ENCODE peak calls at places on chromosomes 6 and 20, in five cellular contexts. Y, S, X, U and C are unnamed samples.
A peak's percentile ranks its signal among the peaks of the same experiment; 100 is the strongest.

GRCh38 chr6:44256291-44257006 is 879 bp downstream of the SLC35B2 start:
- DNase-seq in X (no peak), S (no peak), U (no peak), Y (peak; percentile 38), C (no peak)

GRCh38 chr6:107977283-107977682 is 19.3 kb upstream of the SEC63 start:
- DNase-seq in Y (no peak), U (no peak), S (no peak), X (no peak), C (no peak)

GRCh38 chr20:14997791-14998190 is 660.4 kb upstream of the FLRT3 start:
- DNase-seq in S (no peak), U (no peak), Y (no peak), X (no peak), C (no peak)

GRCh38 chr6:46749731-46750130 is 3.0 kb downstream of the ANKRD66 start:
- DNase-seq in X (no peak), S (no peak), Y (no peak), U (no peak), C (no peak)

GRCh38 chr6:73308712-73309533 is 45.2 kb downstream of the DPPA5 start:
- DNase-seq in S (no peak), Y (no peak), X (peak; percentile 68), U (no peak), C (no peak)

GRCh38 chr20:50415031-50415515 is 95.1 kb upstream of the PTPN1 start:
- DNase-seq in Y (no peak), U (no peak), S (no peak), X (no peak), C (peak; percentile 57)

GRCh38 chr6:87722831-87723726 is 21.0 kb upstream of the AKIRIN2 start:
- DNase-seq in Y (peak; percentile 41), U (no peak), X (peak; percentile 75), S (no peak), C (peak; percentile 84)

GRCh38 chr6:157911278-157911677 is 70.4 kb upstream of the SYNJ2 start:
- DNase-seq in Y (no peak), U (no peak), X (no peak), S (no peak), C (no peak)

GRCh38 chr6:125670586-125670985 is 78.8 kb upstream of the HEY2 start:
- DNase-seq in S (no peak), X (no peak), U (no peak), Y (no peak), C (peak; percentile 78)

GRCh38 chr20:25551413-25552210 is 33.7 kb downstream of the NINL start:
- DNase-seq in S (no peak), U (no peak), Y (no peak), X (no peak), C (no peak)

GRCh38 chr20:38173237-38174156 is 8.4 kb upstream of the TGM2 start:
- DNase-seq in X (peak; percentile 47), Y (no peak), U (no peak), S (no peak), C (no peak)

GRCh38 chr6:148681666-148682065 is 65.2 kb upstream of the UST start:
- DNase-seq in S (no peak), X (no peak), U (no peak), Y (no peak), C (no peak)

GRCh38 chr6:140977425-140977824 is 1155.3 kb upstream of the GJE1 start:
- DNase-seq in Y (no peak), U (no peak), X (no peak), S (no peak), C (no peak)

GRCh38 chr6:36625161-36625919 is 31.2 kb downstream of the SRSF3 start:
- DNase-seq in X (no peak), Y (peak; percentile 8), U (peak; percentile 37), S (no peak), C (no peak)

DNA sequence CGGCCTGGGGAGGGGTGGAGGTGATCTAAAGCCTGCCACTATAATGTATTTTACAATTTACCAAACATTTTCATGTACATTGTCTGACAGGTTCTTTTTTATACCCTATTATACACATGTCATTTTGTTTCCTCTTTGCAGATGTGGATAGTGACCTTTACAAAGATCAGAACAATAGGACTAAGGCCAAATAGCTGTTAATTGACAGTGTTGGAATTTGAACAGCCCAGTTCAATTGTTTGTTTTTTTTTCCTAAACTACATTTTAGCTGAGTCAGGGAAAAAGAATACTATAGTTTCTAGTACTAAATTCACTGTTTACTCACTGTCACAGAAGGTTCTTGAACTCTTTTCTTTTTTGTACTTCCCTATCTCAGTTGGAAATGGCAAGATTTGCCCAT is 40.2 kb downstream of the PGM3 start:
- DNase-seq in S (no peak), Y (no peak), X (no peak), U (no peak), C (no peak)
- H3K4me1 ChIP-seq in S (no peaks in the 10 kb centered on the region), Y (no peaks in the 10 kb centered on the region), X (no peaks in the 10 kb centered on the region), U (no peaks in the 10 kb centered on the region), C (no peaks in the 10 kb centered on the region)

DNA sequence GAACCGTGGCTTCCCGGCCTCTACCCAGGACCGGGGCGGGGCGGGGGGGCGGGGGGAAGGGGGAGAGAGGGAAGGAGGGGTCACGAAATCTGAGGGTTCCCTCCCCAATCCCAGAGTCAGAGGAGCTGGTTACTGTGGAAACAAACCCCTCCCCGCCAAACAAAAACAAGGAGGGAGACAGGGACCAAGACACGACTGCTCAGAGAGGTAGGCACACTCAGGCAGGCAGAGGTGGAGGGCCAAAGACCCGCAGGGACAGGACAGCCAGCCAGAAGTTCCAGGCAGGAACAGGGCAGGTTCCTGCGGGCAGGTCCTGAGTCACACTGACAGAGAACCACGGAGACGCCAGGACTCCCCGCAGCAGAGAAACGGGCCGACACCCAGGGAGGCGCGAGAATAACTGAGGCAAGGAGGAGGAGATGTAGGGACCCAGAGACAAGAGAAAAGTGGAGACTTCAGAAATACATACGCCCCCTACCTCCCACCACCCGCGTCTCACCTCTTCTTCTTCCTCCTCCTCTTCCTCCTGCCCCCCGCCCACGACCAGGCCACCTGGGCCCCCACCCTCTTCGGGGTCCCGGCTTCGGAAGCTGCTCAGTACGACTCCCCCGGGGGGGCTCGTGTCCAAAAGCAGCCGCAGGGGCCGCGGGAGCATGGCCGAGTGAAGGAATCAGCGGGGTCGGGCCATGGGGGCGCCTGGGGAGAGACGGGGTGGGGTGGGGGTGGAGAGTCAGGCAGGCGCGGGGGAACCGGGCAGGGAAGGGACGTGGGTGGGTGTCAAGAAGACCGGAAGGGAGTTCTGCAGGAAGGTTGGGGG is 578 bp downstream of the RGL2 start:
- DNase-seq in U (peak; percentile 87), Y (peak; percentile 82), S (peak; percentile 88), X (peak; percentile 91), C (peak; percentile 71)
- TF ChIP-seq POLR2A in U (no peak), Y (peak; percentile 59), S (peak; percentile 45), X (peak; percentile 79), C (no peak)

DNA sequence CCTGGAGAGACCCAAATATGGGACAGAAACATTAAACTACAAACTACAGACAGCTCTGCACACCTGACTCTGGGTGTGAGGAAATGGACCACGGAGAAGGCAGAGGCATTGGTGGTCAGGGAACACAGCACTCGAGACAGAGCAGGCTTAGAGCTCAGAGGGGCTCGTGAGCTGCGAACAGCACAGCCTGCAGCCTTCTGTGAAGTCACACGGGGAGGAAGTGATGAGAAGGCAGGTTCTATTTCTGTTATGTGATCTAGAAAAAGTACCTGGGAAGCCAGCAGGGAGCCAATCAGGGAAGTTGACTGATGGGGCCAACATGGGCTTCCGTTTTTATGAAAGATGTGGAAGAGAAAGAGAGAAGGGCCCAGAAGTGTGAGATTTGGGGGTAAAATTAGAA is 88.9 kb upstream of the SNAP25 start:
- DNase-seq in U (no peak), S (no peak), X (no peak), Y (no peak), C (no peak)
- H3K27ac ChIP-seq in U (no peak overlapping the region), S (no peak overlapping the region), X (no peak overlapping the region), Y (no peak overlapping the region), C (no peak overlapping the region)

GRCh38 chr20:8808180-8808535 is 260.7 kb upstream of the PLCB4 start:
- DNase-seq in X (no peak), Y (no peak), U (no peak), S (no peak), C (no peak)
- H3K4me1 ChIP-seq in X (no peaks in the 10 kb centered on the region), Y (peaks cover 5% of the 10 kb centered on the region), U (no peaks in the 10 kb centered on the region), S (no peaks in the 10 kb centered on the region), C (no peaks in the 10 kb centered on the region)

GRCh38 chr6:42550277-42550676 is 13.6 kb upstream of the UBR2 start:
- DNase-seq in U (no peak), S (no peak), Y (no peak), X (no peak), C (no peak)

GRCh38 chr6:42545226-42545773 is 18.5 kb upstream of the UBR2 start:
- DNase-seq in Y (no peak), S (no peak), X (no peak), U (no peak), C (no peak)

GRCh38 chr6:42552380-42552779 is 11.4 kb upstream of the UBR2 start:
- DNase-seq in S (no peak), Y (no peak), X (no peak), U (no peak), C (no peak)

GRCh38 chr6:42551202-42551601 is 12.6 kb upstream of the UBR2 start:
- DNase-seq in Y (no peak), X (no peak), U (no peak), S (no peak), C (no peak)

DNA sequence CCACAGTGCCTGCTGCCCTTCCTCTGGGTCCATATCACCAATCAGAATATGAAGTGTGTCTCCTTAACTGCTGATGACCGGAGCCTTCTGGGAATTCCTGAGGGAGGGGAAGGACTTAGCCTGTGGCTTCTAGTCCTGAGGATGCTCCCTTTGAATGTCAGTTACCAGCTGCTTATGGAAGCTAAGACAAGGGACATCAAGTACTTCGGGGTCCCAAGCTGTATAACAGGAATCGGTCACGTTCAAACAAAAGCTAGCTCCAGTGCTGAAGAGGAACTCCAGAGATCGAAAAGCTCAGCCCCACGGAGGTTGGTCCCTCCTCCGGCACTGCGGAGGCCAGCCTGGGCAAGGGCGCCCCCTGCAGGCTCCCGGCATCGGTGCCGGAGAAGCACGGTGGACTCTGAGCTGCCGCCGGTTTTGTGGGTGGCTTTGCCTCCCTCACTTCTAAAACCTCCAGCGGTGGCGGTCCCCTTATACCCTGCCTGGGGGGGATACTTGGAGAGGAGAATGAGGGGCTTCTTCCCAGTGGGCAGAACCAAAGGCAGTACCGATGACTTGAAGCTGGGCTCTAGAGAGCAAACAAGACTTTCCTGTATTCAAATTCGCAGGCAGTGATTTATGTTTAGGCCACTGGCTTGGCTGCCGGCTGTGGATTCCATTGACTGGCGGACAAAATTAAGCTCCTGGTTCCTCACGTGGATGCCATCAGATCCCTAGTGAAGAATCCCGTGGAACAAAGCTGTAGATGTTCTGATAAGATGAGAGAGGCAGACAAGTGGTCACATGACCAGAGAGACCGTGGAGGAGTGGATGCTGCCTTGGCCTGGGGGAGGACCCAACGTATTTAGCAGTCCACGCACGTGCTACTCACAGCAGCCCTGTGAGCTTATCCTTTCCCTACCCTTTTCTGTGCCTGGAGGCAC is 16.2 kb upstream of the UBR2 start:
- DNase-seq in Y (peak; percentile 89), U (peak; percentile 75), S (peak; percentile 81), X (peak; percentile 92), C (peak; percentile 45)
- TF ChIP-seq POLR2A in Y (no peak), U (no peak), S (no peak), X (no peak), C (no peak)

GRCh38 chr6:137765044-137765443 is 102.0 kb upstream of the TNFAIP3 start:
- DNase-seq in Y (no peak), S (no peak), X (no peak), U (no peak), C (no peak)

GRCh38 chr6:137763861-137764260 is 103.2 kb upstream of the TNFAIP3 start:
- DNase-seq in S (no peak), U (no peak), Y (no peak), X (no peak), C (no peak)

GRCh38 chr6:137762168-137763090 is 104.6 kb upstream of the TNFAIP3 start:
- DNase-seq in Y (no peak), S (no peak), X (no peak), U (no peak), C (no peak)

GRCh38 chr6:137764464-137764863 is 102.6 kb upstream of the TNFAIP3 start:
- DNase-seq in U (no peak), X (no peak), S (no peak), Y (no peak), C (no peak)

GRCh38 chr6:137763436-137763835 is 103.6 kb upstream of the TNFAIP3 start:
- DNase-seq in Y (no peak), X (no peak), S (no peak), U (no peak), C (no peak)
- H3K27ac ChIP-seq in Y (no peak overlapping the region), X (no peak overlapping the region), S (no peak overlapping the region), U (no peak overlapping the region), C (no peak overlapping the region)